ENCODE peak calls at places on chromosomes 2 and 18, in six cellular contexts. One of them, this sample, is unnamed. For H3K4me1, the result is how much of the 10 kb centered on the place peaks cover.

GRCh38 chr2:232897971-232898408 is 27.9 kb downstream of the SNORC start:
- DNase-seq in gastrocnemius medialis: no peak
- DNase-seq in stomach: peak
- DNase-seq in heart left ventricle: no peak
- DNase-seq in prostate gland: no peak
- DNase-seq in adrenal gland: no peak
- DNase-seq in this sample: no peak

GRCh38 chr2:230925879-230926765 is 1.1 kb upstream of the GPR55 start:
- DNase-seq in gastrocnemius medialis: no peak
- DNase-seq in stomach: peak
- DNase-seq in heart left ventricle: peak
- DNase-seq in prostate gland: no peak
- DNase-seq in adrenal gland: no peak
- DNase-seq in this sample: no peak

GRCh38 chr2:68709421-68709911 is 25.1 kb upstream of the ARHGAP25 start:
- DNase-seq in gastrocnemius medialis: no peak
- DNase-seq in stomach: no peak
- DNase-seq in heart left ventricle: no peak
- DNase-seq in prostate gland: no peak
- DNase-seq in adrenal gland: peak
- DNase-seq in this sample: no peak

GRCh38 chr2:146579154-146579930 is 1265.5 kb upstream of the ACVR2A start:
- DNase-seq in gastrocnemius medialis: no peak
- DNase-seq in stomach: no peak
- DNase-seq in heart left ventricle: no peak
- DNase-seq in prostate gland: no peak
- DNase-seq in adrenal gland: no peak
- DNase-seq in this sample: no peak

GRCh38 chr2:156340818-156341481 is 8.4 kb upstream of the NR4A2 start:
- DNase-seq in gastrocnemius medialis: no peak
- DNase-seq in stomach: no peak
- DNase-seq in heart left ventricle: no peak
- DNase-seq in prostate gland: no peak
- DNase-seq in adrenal gland: no peak
- DNase-seq in this sample: no peak

GRCh38 chr2:225025917-225026571 is 16.2 kb downstream of the DOCK10 start:
- DNase-seq in gastrocnemius medialis: no peak
- DNase-seq in stomach: no peak
- DNase-seq in heart left ventricle: no peak
- DNase-seq in prostate gland: no peak
- DNase-seq in adrenal gland: peak
- DNase-seq in this sample: no peak

GRCh38 chr2:215465246-215465645 is 29.4 kb upstream of the FN1 start:
- DNase-seq in gastrocnemius medialis: no peak
- DNase-seq in stomach: no peak
- DNase-seq in heart left ventricle: no peak
- DNase-seq in prostate gland: no peak
- DNase-seq in adrenal gland: no peak
- DNase-seq in this sample: no peak

GRCh38 chr18:51438797-51439350 is 241.4 kb upstream of the MEX3C start:
- DNase-seq in gastrocnemius medialis: no peak
- DNase-seq in stomach: no peak
- DNase-seq in heart left ventricle: no peak
- DNase-seq in prostate gland: no peak
- DNase-seq in adrenal gland: no peak
- DNase-seq in this sample: no peak

GRCh38 chr2:230666446-230666845 is 46.2 kb upstream of the CAB39 start:
- DNase-seq in gastrocnemius medialis: no peak
- DNase-seq in stomach: no peak
- DNase-seq in heart left ventricle: no peak
- DNase-seq in prostate gland: no peak
- DNase-seq in adrenal gland: no peak
- DNase-seq in this sample: no peak

GRCh38 chr2:61993422-61994024 is 88.0 kb downstream of the COMMD1 start:
- DNase-seq in gastrocnemius medialis: no peak
- DNase-seq in stomach: no peak
- DNase-seq in heart left ventricle: no peak
- DNase-seq in prostate gland: no peak
- DNase-seq in adrenal gland: peak
- DNase-seq in this sample: no peak

GRCh38 chr2:71801969-71802368 is 345.7 kb downstream of the CYP26B1 start:
- DNase-seq in gastrocnemius medialis: peak
- DNase-seq in stomach: no peak
- DNase-seq in heart left ventricle: peak
- DNase-seq in prostate gland: no peak
- DNase-seq in adrenal gland: peak
- DNase-seq in this sample: no peak

GRCh38 chr2:199556886-199557285 is 99.1 kb upstream of the SATB2 start:
- DNase-seq in gastrocnemius medialis: no peak
- DNase-seq in stomach: no peak
- DNase-seq in heart left ventricle: no peak
- DNase-seq in prostate gland: no peak
- DNase-seq in adrenal gland: no peak
- DNase-seq in this sample: no peak

GRCh38 chr2:207819839-207820784 is 50.4 kb upstream of the FZD5 start:
- DNase-seq in gastrocnemius medialis: no peak
- DNase-seq in stomach: peak
- DNase-seq in heart left ventricle: no peak
- DNase-seq in prostate gland: no peak
- DNase-seq in adrenal gland: no peak
- DNase-seq in this sample: peak

GRCh38 chr2:182866461-182867369 is at the start of gene FRZB:
- DNase-seq in gastrocnemius medialis: peak
- DNase-seq in stomach: peak
- DNase-seq in heart left ventricle: peak
- DNase-seq in prostate gland: peak
- DNase-seq in adrenal gland: peak
- DNase-seq in this sample: peak

GRCh38 chr2:129923265-129924141 is 56.0 kb upstream of the RAB6C start:
- DNase-seq in gastrocnemius medialis: no peak
- DNase-seq in stomach: no peak
- DNase-seq in heart left ventricle: no peak
- DNase-seq in prostate gland: peak
- DNase-seq in adrenal gland: peak
- DNase-seq in this sample: no peak

DNA sequence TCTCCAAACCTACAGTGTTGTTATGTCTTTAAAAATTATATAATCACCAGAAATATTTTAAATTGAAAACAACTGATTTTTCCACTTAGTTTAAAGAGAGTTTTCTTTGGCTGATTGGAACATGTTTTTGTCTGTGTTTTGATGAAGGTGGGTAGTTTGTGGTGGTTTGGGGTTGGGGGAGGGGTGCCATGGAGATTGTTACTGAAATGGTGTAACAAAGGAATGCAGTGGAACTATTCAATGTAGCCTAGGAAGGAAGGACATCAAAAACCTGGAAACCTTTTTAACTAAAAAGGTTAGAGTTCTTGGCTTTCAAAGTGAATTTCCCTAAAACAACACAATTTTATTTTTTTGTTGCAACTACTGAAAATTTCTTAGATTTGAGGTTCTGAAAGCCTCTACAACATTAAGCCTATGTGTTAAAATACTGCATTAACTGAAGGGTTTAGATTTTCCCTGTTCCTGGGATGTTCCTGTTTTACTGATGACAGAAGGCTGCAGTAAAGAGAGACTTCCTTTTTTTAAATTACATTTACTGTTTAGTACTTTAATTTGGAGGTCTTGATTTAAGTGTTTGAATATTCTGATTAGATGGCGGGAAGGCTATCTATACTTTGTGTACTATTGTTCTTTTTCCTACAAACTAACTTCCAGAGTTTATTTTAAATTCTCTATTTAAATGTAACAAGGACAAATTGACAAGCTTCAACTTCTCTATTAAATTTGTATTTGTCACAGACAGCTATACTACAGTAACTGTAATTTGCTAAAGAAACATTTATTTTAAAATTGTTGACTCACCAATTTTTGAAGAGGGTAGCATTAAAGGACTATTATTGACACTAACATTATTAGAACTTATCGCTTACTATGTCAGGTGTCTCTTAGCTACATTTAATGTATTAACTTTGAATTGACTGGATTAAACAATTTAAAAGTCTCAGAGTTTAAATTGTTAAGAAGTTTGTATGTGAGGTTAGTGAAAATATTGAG is 87.7 kb downstream of the LIMS1 start:
- DNase-seq in gastrocnemius medialis: no peak
- DNase-seq in stomach: no peak
- DNase-seq in heart left ventricle: no peak
- DNase-seq in prostate gland: no peak
- DNase-seq in adrenal gland: no peak
- DNase-seq in this sample: no peak
- H3K4me3 ChIP-seq in gastrocnemius medialis: no peak
- H3K4me3 ChIP-seq in stomach: no peak
- H3K4me3 ChIP-seq in heart left ventricle: no peak
- H3K4me3 ChIP-seq in prostate gland: no peak
- H3K4me3 ChIP-seq in adrenal gland: no peak
- H3K4me3 ChIP-seq in this sample: no peak

GRCh38 chr2:197893403-197894177 is 89.2 kb downstream of the PLCL1 start:
- DNase-seq in gastrocnemius medialis: no peak
- DNase-seq in stomach: peak
- DNase-seq in heart left ventricle: no peak
- DNase-seq in prostate gland: no peak
- DNase-seq in adrenal gland: no peak
- DNase-seq in this sample: no peak

GRCh38 chr2:197891897-197892442 is 87.6 kb downstream of the PLCL1 start:
- DNase-seq in gastrocnemius medialis: no peak
- DNase-seq in stomach: no peak
- DNase-seq in heart left ventricle: no peak
- DNase-seq in prostate gland: no peak
- DNase-seq in adrenal gland: no peak
- DNase-seq in this sample: no peak

GRCh38 chr2:197889041-197889440 is 84.6 kb downstream of the PLCL1 start:
- DNase-seq in gastrocnemius medialis: no peak
- DNase-seq in stomach: no peak
- DNase-seq in heart left ventricle: no peak
- DNase-seq in prostate gland: no peak
- DNase-seq in adrenal gland: no peak
- DNase-seq in this sample: no peak

GRCh38 chr2:197888322-197888721 is 83.9 kb downstream of the PLCL1 start:
- DNase-seq in gastrocnemius medialis: no peak
- DNase-seq in stomach: no peak
- DNase-seq in heart left ventricle: no peak
- DNase-seq in prostate gland: no peak
- DNase-seq in adrenal gland: no peak
- DNase-seq in this sample: no peak

DNA sequence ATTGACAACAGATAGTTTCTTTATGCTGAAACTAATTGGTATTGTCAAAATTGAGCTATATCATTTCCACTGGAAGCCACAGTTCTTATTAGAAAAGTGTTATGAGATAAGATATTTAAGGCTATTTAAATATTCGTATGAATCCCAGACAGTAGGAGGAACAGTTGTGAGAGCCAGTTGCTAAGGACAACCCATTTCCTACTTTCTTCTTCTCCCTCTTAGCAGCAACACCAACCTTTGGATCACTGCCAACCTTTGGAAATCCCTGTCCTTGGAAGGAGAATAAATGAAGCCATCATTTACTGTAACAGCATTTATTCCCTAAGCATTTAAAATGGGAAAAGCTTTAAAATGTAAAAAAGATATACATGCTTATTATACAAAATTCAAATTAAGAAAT is 85.8 kb downstream of the PLCL1 start:
- DNase-seq in gastrocnemius medialis: no peak
- DNase-seq in stomach: no peak
- DNase-seq in heart left ventricle: no peak
- DNase-seq in prostate gland: no peak
- DNase-seq in adrenal gland: no peak
- DNase-seq in this sample: no peak
- TF ChIP-seq POLR2A in gastrocnemius medialis: no peak
- TF ChIP-seq POLR2A in stomach: no peak
- TF ChIP-seq POLR2A in heart left ventricle: no peak
- TF ChIP-seq POLR2A in prostate gland: no peak
- TF ChIP-seq POLR2A in adrenal gland: no peak
- TF ChIP-seq POLR2A in this sample: no peak

GRCh38 chr2:237412646-237413292 is 1.2 kb downstream of the COL6A3 start:
- DNase-seq in gastrocnemius medialis: no peak
- DNase-seq in stomach: no peak
- DNase-seq in heart left ventricle: no peak
- DNase-seq in prostate gland: no peak
- DNase-seq in adrenal gland: no peak
- DNase-seq in this sample: no peak

GRCh38 chr2:237411683-237412349 is 2.1 kb downstream of the COL6A3 start:
- DNase-seq in gastrocnemius medialis: no peak
- DNase-seq in stomach: no peak
- DNase-seq in heart left ventricle: no peak
- DNase-seq in prostate gland: no peak
- DNase-seq in adrenal gland: no peak
- DNase-seq in this sample: no peak

GRCh38 chr2:237410949-237411635 is 2.9 kb downstream of the COL6A3 start:
- DNase-seq in gastrocnemius medialis: no peak
- DNase-seq in stomach: no peak
- DNase-seq in heart left ventricle: no peak
- DNase-seq in prostate gland: no peak
- DNase-seq in adrenal gland: no peak
- DNase-seq in this sample: no peak

GRCh38 chr2:237413293-237414055 is 490 bp downstream of the COL6A3 start:
- DNase-seq in gastrocnemius medialis: no peak
- DNase-seq in stomach: no peak
- DNase-seq in heart left ventricle: no peak
- DNase-seq in prostate gland: no peak
- DNase-seq in adrenal gland: no peak
- DNase-seq in this sample: no peak

GRCh38 chr2:237414056-237414661 is at the start of gene COL6A3:
- DNase-seq in gastrocnemius medialis: peak
- DNase-seq in stomach: no peak
- DNase-seq in heart left ventricle: peak
- DNase-seq in prostate gland: no peak
- DNase-seq in adrenal gland: peak
- DNase-seq in this sample: no peak
- H3K4me1 ChIP-seq in gastrocnemius medialis: under half
- H3K4me1 ChIP-seq in stomach: under half
- H3K4me1 ChIP-seq in heart left ventricle: under half
- H3K4me1 ChIP-seq in prostate gland: under half
- H3K4me1 ChIP-seq in adrenal gland: under half
- H3K4me1 ChIP-seq in this sample: under half

DNA sequence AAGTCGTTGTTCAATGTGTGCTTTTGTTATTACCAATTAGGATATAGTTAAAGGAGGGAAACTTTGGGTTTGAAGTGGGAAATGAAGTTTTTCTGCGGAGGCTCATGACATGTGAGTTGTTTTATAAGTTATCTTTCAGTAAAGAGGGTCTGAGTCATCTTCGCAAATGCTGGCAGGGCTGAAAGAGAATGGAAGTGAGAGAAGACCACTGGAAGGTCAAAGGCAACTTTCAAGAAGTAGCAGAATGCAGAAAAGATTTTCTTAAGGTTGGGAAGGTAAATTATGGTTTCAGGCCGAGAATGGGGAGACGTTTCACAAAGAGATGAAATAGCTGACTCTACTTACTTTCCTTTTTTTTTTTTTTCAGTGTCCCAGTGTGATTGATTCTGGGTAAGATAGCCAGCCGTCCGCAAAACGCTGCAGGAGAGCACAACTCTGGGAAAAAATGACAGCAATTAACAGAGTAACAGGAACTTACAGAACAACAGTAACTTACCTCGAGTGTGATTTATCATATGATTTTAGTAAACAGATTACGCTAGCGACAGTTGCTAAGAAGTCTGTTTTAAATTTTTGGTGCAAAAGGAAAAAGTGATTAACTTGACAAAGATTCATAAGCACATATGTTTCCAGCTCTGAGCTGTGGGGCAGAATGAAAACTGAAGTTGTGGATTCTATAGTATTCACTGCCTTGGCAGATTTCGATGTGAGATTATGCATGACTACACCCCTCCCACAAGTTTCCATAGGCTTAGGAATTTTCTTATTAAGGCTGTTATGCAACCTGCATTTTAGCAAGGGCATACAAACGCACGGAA is 46.8 kb upstream of the ACTR3 start:
- DNase-seq in gastrocnemius medialis: no peak
- DNase-seq in stomach: no peak
- DNase-seq in heart left ventricle: no peak
- DNase-seq in prostate gland: no peak
- DNase-seq in adrenal gland: peak
- DNase-seq in this sample: no peak
- H3K4me3 ChIP-seq in gastrocnemius medialis: no peak
- H3K4me3 ChIP-seq in stomach: no peak
- H3K4me3 ChIP-seq in heart left ventricle: no peak
- H3K4me3 ChIP-seq in prostate gland: no peak
- H3K4me3 ChIP-seq in adrenal gland: peak
- H3K4me3 ChIP-seq in this sample: no peak

This sample was measured in right lobe of liver.